ENCODE peak calls at places on chromosomes 16 and 17, in five cellular contexts. One of them, this sample, is unnamed.

GRCh38 chr17:35796942-35797341 is 1.5 kb upstream of the MMP28 start:
- DNase-seq in GM12865: no peak
- DNase-seq in A549: no peak
- DNase-seq in colonic mucosa: peak
- DNase-seq in SJSA1: no peak
- DNase-seq in this sample: no peak

GRCh38 chr17:1532836-1533602 is 16.6 kb upstream of the INPP5K start:
- DNase-seq in colonic mucosa: no peak
- DNase-seq in A549: peak
- DNase-seq in SJSA1: no peak
- DNase-seq in GM12865: peak
- DNase-seq in this sample: no peak

GRCh38 chr17:45946841-45947256 is 52.2 kb upstream of the STH start:
- DNase-seq in GM12865: no peak
- DNase-seq in A549: no peak
- DNase-seq in SJSA1: no peak
- DNase-seq in colonic mucosa: no peak
- DNase-seq in this sample: no peak

GRCh38 chr17:75755205-75755901 is 9.6 kb downstream of the GALK1 start:
- DNase-seq in colonic mucosa: no peak
- DNase-seq in SJSA1: peak
- DNase-seq in GM12865: no peak
- DNase-seq in A549: peak
- DNase-seq in this sample: no peak

GRCh38 chr17:56804454-56804853 is 29.3 kb downstream of the C17orf67 start:
- DNase-seq in GM12865: no peak
- DNase-seq in SJSA1: no peak
- DNase-seq in A549: no peak
- DNase-seq in colonic mucosa: no peak
- DNase-seq in this sample: no peak

GRCh38 chr17:64001763-64002529 is 3.8 kb downstream of the PRR29 start:
- DNase-seq in GM12865: no peak
- DNase-seq in A549: no peak
- DNase-seq in colonic mucosa: no peak
- DNase-seq in SJSA1: no peak
- DNase-seq in this sample: no peak

GRCh38 chr17:39800540-39800939 is 62.8 kb downstream of the GRB7 start:
- DNase-seq in A549: no peak
- DNase-seq in colonic mucosa: no peak
- DNase-seq in GM12865: peak
- DNase-seq in SJSA1: no peak
- DNase-seq in this sample: no peak

GRCh38 chr17:57354669-57355068 is 98.3 kb downstream of the MSI2 start:
- DNase-seq in GM12865: no peak
- DNase-seq in SJSA1: no peak
- DNase-seq in colonic mucosa: no peak
- DNase-seq in A549: no peak
- DNase-seq in this sample: no peak

GRCh38 chr17:61757168-61757567 is 106.2 kb downstream of the BRIP1 start:
- DNase-seq in colonic mucosa: no peak
- DNase-seq in A549: no peak
- DNase-seq in GM12865: peak
- DNase-seq in SJSA1: no peak
- DNase-seq in this sample: no peak

GRCh38 chr17:76137351-76138233 is 3.5 kb downstream of the FOXJ1 start:
- DNase-seq in A549: no peak
- DNase-seq in GM12865: no peak
- DNase-seq in colonic mucosa: no peak
- DNase-seq in SJSA1: no peak
- DNase-seq in this sample: no peak

GRCh38 chr17:8121531-8122390 is 2.1 kb downstream of the HES7 start:
- DNase-seq in colonic mucosa: peak
- DNase-seq in A549: peak
- DNase-seq in GM12865: peak
- DNase-seq in SJSA1: peak
- DNase-seq in this sample: no peak

GRCh38 chr17:77892469-77893143 is 65.9 kb upstream of the TNRC6C start:
- DNase-seq in SJSA1: no peak
- DNase-seq in colonic mucosa: no peak
- DNase-seq in A549: no peak
- DNase-seq in GM12865: no peak
- DNase-seq in this sample: no peak

GRCh38 chr16:10597184-10597583 is 16.8 kb upstream of the EMP2 start:
- DNase-seq in colonic mucosa: no peak
- DNase-seq in GM12865: peak
- DNase-seq in A549: no peak
- DNase-seq in SJSA1: no peak
- DNase-seq in this sample: no peak

GRCh38 chr17:77793146-77793887 is 165.2 kb upstream of the TNRC6C start:
- DNase-seq in GM12865: no peak
- DNase-seq in A549: no peak
- DNase-seq in colonic mucosa: no peak
- DNase-seq in SJSA1: no peak
- DNase-seq in this sample: no peak

GRCh38 chr16:57802635-57803412 is 533 bp upstream of the KIFC3 start:
- DNase-seq in colonic mucosa: no peak
- DNase-seq in SJSA1: no peak
- DNase-seq in GM12865: no peak
- DNase-seq in A549: peak
- DNase-seq in this sample: no peak

GRCh38 chr16:1054660-1055556 is 17.6 kb upstream of the SSTR5 start:
- DNase-seq in colonic mucosa: peak
- DNase-seq in GM12865: peak
- DNase-seq in SJSA1: peak
- DNase-seq in A549: peak
- DNase-seq in this sample: peak

GRCh38 chr16:1056196-1056595 is 16.4 kb upstream of the SSTR5 start:
- DNase-seq in GM12865: no peak
- DNase-seq in SJSA1: no peak
- DNase-seq in A549: no peak
- DNase-seq in colonic mucosa: no peak
- DNase-seq in this sample: no peak

GRCh38 chr16:1057252-1057932 is 15.2 kb upstream of the SSTR5 start:
- DNase-seq in GM12865: peak
- DNase-seq in colonic mucosa: peak
- DNase-seq in A549: no peak
- DNase-seq in SJSA1: no peak
- DNase-seq in this sample: no peak

GRCh38 chr16:1053700-1054368 is 18.7 kb upstream of the SSTR5 start:
- DNase-seq in colonic mucosa: no peak
- DNase-seq in A549: no peak
- DNase-seq in GM12865: no peak
- DNase-seq in SJSA1: no peak
- DNase-seq in this sample: no peak

DNA sequence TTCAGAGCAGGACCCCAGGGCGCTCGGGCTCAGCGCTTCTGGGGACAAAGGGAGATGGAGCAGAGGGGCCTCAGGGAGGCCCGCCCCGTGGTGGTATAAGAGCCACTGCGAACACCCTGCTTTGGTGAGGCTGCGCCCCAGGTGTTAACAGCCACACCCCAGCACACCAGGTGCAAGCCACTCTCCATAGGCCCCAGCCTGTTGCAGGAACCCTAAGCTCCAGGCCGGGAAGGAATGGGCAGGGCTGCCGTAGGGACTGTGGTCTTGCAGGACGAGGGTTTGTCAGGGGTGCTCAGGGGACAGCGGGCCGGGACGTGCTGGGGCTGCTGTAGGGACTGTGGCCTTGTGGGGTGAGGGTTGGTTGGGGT is 17.0 kb upstream of the SSTR5 start:
- DNase-seq in GM12865: no peak
- DNase-seq in A549: no peak
- DNase-seq in colonic mucosa: no peak
- DNase-seq in SJSA1: no peak
- DNase-seq in this sample: no peak
- H3K4me3 ChIP-seq in GM12865: no peak
- H3K4me3 ChIP-seq in A549: no peak
- H3K4me3 ChIP-seq in colonic mucosa: no peak
- H3K4me3 ChIP-seq in SJSA1: no peak
- H3K4me3 ChIP-seq in this sample: no peak

DNA sequence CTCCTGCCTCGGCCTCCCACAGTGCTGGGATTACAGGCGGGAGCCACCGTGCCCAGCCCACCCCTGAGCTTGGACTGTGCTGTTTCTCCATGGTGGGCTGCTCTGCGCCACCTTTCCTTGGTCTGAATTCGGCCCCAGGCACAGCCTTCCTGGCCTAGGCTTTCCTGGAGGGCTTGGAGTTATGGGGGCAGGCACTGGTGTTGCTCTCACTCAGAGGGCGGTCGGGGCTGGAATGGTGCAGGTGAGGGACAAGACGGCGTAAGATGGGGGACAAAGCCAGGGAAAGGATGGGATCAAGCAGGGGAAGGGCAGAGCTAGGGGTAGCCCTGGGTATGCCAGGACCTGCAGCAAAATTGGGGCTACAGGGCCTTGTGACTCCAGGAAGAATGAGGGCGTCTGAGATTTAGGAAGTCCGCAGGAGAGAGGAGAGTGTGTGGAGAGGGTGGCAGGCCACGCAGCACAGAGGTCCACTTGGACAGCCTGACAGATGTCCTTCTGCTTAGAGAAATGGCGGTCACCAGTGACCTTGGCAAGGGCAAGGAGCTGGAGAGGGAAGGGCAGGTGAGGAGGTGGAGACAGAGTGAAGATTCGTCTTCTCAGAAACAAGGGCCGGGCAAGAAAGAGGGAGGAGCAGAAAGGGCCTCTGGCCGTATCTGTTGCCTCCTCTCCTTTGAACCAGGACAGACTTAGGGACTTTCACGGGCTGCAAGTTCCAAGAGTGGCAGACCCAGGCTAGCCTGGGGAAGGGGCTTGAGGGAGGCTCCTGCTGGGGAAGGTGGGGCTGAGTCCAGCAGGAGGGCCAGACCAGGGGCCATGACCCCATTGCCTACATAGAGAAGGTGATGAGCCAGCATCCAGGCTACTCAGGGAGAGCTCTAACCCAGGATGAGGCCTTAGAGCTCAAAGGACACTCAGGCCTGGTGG is 1.5 kb upstream of the ATP6V0C start:
- DNase-seq in SJSA1: peak
- DNase-seq in colonic mucosa: no peak
- DNase-seq in A549: no peak
- DNase-seq in GM12865: no peak
- DNase-seq in this sample: no peak
- H3K4me3 ChIP-seq in SJSA1: no peak
- H3K4me3 ChIP-seq in colonic mucosa: no peak
- H3K4me3 ChIP-seq in A549: no peak
- H3K4me3 ChIP-seq in GM12865: no peak
- H3K4me3 ChIP-seq in this sample: no peak

GRCh38 chr17:59121901-59122480 is 15.3 kb upstream of the TRIM37 start:
- DNase-seq in A549: no peak
- DNase-seq in colonic mucosa: no peak
- DNase-seq in SJSA1: no peak
- DNase-seq in GM12865: peak
- DNase-seq in this sample: no peak
- H3K4me3 ChIP-seq in A549: no peak
- H3K4me3 ChIP-seq in colonic mucosa: no peak
- H3K4me3 ChIP-seq in SJSA1: no peak
- H3K4me3 ChIP-seq in GM12865: no peak
- H3K4me3 ChIP-seq in this sample: no peak

GRCh38 chr16:83951544-83951943 is 1.5 kb upstream of the OSGIN1 start:
- DNase-seq in SJSA1: no peak
- DNase-seq in A549: no peak
- DNase-seq in GM12865: no peak
- DNase-seq in colonic mucosa: no peak
- DNase-seq in this sample: no peak

GRCh38 chr16:83954577-83955016 is 1.6 kb downstream of the OSGIN1 start:
- DNase-seq in colonic mucosa: peak
- DNase-seq in SJSA1: peak
- DNase-seq in GM12865: no peak
- DNase-seq in A549: peak
- DNase-seq in this sample: no peak

GRCh38 chr16:83953796-83954576 is 946 bp downstream of the OSGIN1 start:
- DNase-seq in colonic mucosa: peak
- DNase-seq in SJSA1: no peak
- DNase-seq in GM12865: peak
- DNase-seq in A549: peak
- DNase-seq in this sample: no peak

GRCh38 chr16:83952587-83952939 is 477 bp upstream of the OSGIN1 start:
- DNase-seq in A549: no peak
- DNase-seq in SJSA1: peak
- DNase-seq in colonic mucosa: no peak
- DNase-seq in GM12865: no peak
- DNase-seq in this sample: no peak

GRCh38 chr16:83952940-83953795 is at the start of gene OSGIN1:
- DNase-seq in A549: peak
- DNase-seq in colonic mucosa: peak
- DNase-seq in SJSA1: peak
- DNase-seq in GM12865: peak
- DNase-seq in this sample: peak
- H3K4me3 ChIP-seq in A549: peak
- H3K4me3 ChIP-seq in colonic mucosa: peak
- H3K4me3 ChIP-seq in SJSA1: peak
- H3K4me3 ChIP-seq in GM12865: peak
- H3K4me3 ChIP-seq in this sample: peak

GRCh38 chr17:82152114-82152513 is 54.1 kb upstream of the FASN start:
- DNase-seq in SJSA1: no peak
- DNase-seq in GM12865: no peak
- DNase-seq in A549: no peak
- DNase-seq in colonic mucosa: no peak
- DNase-seq in this sample: no peak

GRCh38 chr17:82153745-82154375 is 55.8 kb upstream of the FASN start:
- DNase-seq in A549: peak
- DNase-seq in SJSA1: peak
- DNase-seq in GM12865: peak
- DNase-seq in colonic mucosa: peak
- DNase-seq in this sample: peak

GRCh38 chr17:82154881-82155331 is 56.9 kb upstream of the FASN start:
- DNase-seq in A549: no peak
- DNase-seq in GM12865: no peak
- DNase-seq in SJSA1: no peak
- DNase-seq in colonic mucosa: no peak
- DNase-seq in this sample: no peak

GRCh38 chr17:82152556-82153294 is 54.7 kb upstream of the FASN start:
- DNase-seq in GM12865: no peak
- DNase-seq in A549: no peak
- DNase-seq in SJSA1: no peak
- DNase-seq in colonic mucosa: no peak
- DNase-seq in this sample: no peak

GRCh38 chr17:82153295-82153691 is 55.3 kb upstream of the FASN start:
- DNase-seq in GM12865: no peak
- DNase-seq in SJSA1: no peak
- DNase-seq in colonic mucosa: no peak
- DNase-seq in A549: no peak
- DNase-seq in this sample: no peak
- H3K4me3 ChIP-seq in GM12865: no peak
- H3K4me3 ChIP-seq in SJSA1: no peak
- H3K4me3 ChIP-seq in colonic mucosa: no peak
- H3K4me3 ChIP-seq in A549: no peak
- H3K4me3 ChIP-seq in this sample: no peak

This sample was measured in astrocyte of the cerebellum.